ENCODE peak calls at places on chromosomes 13 and 19, in eight cellular contexts. S, O, D, B, L, R, I and Z are unnamed samples.

GRCh38 chr19:14542721-14543328 is 13.4 kb downstream of the TECR start:
- DNase-seq in S (no peak), I (no peak), B (no peak), R (no peak), O (no peak), L (no peak), D (no peak), Z (no peak)

GRCh38 chr13:41409611-41410010 is 47.7 kb upstream of the RGCC start:
- DNase-seq in I (no peak), S (no peak), L (no peak), R (no peak), B (no peak), D (no peak), O (no peak), Z (no peak)

GRCh38 chr13:113458218-113459065 is 5.2 kb upstream of the ADPRHL1 start:
- DNase-seq in B (no peak), I (peak; percentile 83), R (no peak), D (no peak), O (no peak), L (no peak), S (no peak), Z (no peak)

GRCh38 chr13:106178816-106179215 is 356.6 kb downstream of the EFNB2 start:
- DNase-seq in D (no peak), I (no peak), S (no peak), L (no peak), B (no peak), O (no peak), R (no peak), Z (no peak)

GRCh38 chr19:48608798-48609263 is 2.3 kb downstream of the SPACA4 start:
- DNase-seq in I (peak; percentile 66), D (peak; percentile 62), R (no peak), O (no peak), L (no peak), S (peak; percentile 76), B (no peak), Z (peak; percentile 68)

GRCh38 chr13:52786747-52787146 is 47.1 kb upstream of the CNMD start:
- DNase-seq in D (no peak), S (no peak), R (no peak), B (no peak), O (no peak), L (no peak), I (no peak), Z (no peak)

GRCh38 chr19:14410054-14410774 is 8.9 kb downstream of the DDX39A start:
- DNase-seq in R (no peak), D (peak; percentile 44), I (no peak), O (no peak), L (no peak), B (no peak), S (no peak), Z (peak; percentile 53)

GRCh38 chr13:27263438-27263837 is 7.2 kb upstream of the RASL11A start:
- DNase-seq in I (no peak), O (no peak), S (no peak), D (no peak), L (no peak), B (no peak), R (no peak), Z (no peak)

GRCh38 chr13:76292726-76293125 is 593.5 kb downstream of the KCTD12 start:
- DNase-seq in S (no peak), B (no peak), O (no peak), D (no peak), I (no peak), L (no peak), R (no peak), Z (no peak)

GRCh38 chr13:78712866-78713265 is 53.9 kb upstream of the OBI1 start:
- DNase-seq in O (no peak), L (no peak), R (no peak), D (no peak), S (no peak), B (no peak), I (no peak), Z (no peak)

GRCh38 chr13:23609414-23610186 is 39.4 kb downstream of the TNFRSF19 start:
- DNase-seq in I (no peak), S (no peak), R (no peak), O (no peak), B (peak; percentile 38), D (no peak), L (peak; percentile 35), Z (no peak)

GRCh38 chr13:113929628-113930615 is 44.0 kb downstream of the C13orf46 start:
- DNase-seq in B (no peak), I (no peak), D (no peak), R (peak; percentile 2), L (peak; percentile 6), O (no peak), S (no peak), Z (no peak)

GRCh38 chr19:18416778-18417249 is 2.4 kb upstream of the SSBP4 start:
- DNase-seq in D (no peak), B (peak; percentile 87), I (peak; percentile 89), O (peak; percentile 77), L (peak; percentile 89), S (no peak), R (peak; percentile 82), Z (peak; percentile 85)

GRCh38 chr19:34967551-34967950 is 3.5 kb upstream of the ZNF792 start:
- DNase-seq in B (no peak), O (no peak), D (no peak), R (no peak), L (no peak), S (no peak), I (no peak), Z (no peak)

GRCh38 chr13:46982856-46983582 is 86.2 kb upstream of the HTR2A start:
- DNase-seq in O (no peak), I (no peak), S (no peak), L (no peak), B (no peak), R (no peak), D (no peak), Z (no peak)

GRCh38 chr13:60335531-60335930 is 61.5 kb upstream of the TDRD3 start:
- DNase-seq in D (no peak), I (no peak), R (no peak), O (no peak), S (no peak), L (no peak), B (no peak), Z (no peak)

GRCh38 chr19:19747357-19748220 is 14.7 kb upstream of the ZNF14 start:
- DNase-seq in L (no peak), D (no peak), S (no peak), R (no peak), I (no peak), B (no peak), O (no peak), Z (no peak)

GRCh38 chr19:4577020-4577782 is 17.7 kb upstream of the SEMA6B start:
- DNase-seq in O (no peak), R (no peak), I (no peak), S (no peak), B (no peak), D (no peak), L (no peak), Z (no peak)
- H3K4me3 ChIP-seq in O (no peak overlapping the region), R (no peak overlapping the region), I (no peak overlapping the region), S (no peak overlapping the region), B (no peak overlapping the region), D (no peak overlapping the region), L (no peak overlapping the region), Z (no peak overlapping the region)

GRCh38 chr19:40751065-40751923 is at the start of gene SNRPA:
- DNase-seq in L (peak; percentile 96), D (peak; percentile 99), O (peak; percentile 99), B (peak; percentile 96), R (peak; percentile 93), S (peak; percentile 98), I (peak; percentile 98), Z (peak; percentile 99)

GRCh38 chr19:40755248-40755624 is 4.2 kb downstream of the SNRPA start:
- DNase-seq in D (no peak), B (no peak), O (no peak), L (no peak), S (no peak), I (no peak), R (no peak), Z (no peak)

GRCh38 chr19:40756502-40757110 is 5.6 kb downstream of the SNRPA start:
- DNase-seq in D (no peak), I (no peak), B (no peak), O (no peak), R (no peak), S (no peak), L (no peak), Z (no peak)

GRCh38 chr19:40758491-40758890 is 7.5 kb downstream of the SNRPA start:
- DNase-seq in L (no peak), B (no peak), I (no peak), R (no peak), D (no peak), O (no peak), S (no peak), Z (no peak)

GRCh38 chr19:40754611-40755247 is 3.7 kb downstream of the SNRPA start:
- DNase-seq in I (no peak), L (no peak), R (no peak), S (no peak), D (peak; percentile 8), O (no peak), B (no peak), Z (peak; percentile 73)
- H3K36me3 ChIP-seq in I (peaks cover 58% of the 10 kb centered on the region), L (no peaks in the 10 kb centered on the region), R (peaks cover 27% of the 10 kb centered on the region), S (peaks cover 26% of the 10 kb centered on the region), D (peaks cover 30% of the 10 kb centered on the region), O (peaks cover 73% of the 10 kb centered on the region), B (peaks cover 56% of the 10 kb centered on the region), Z (peaks cover 24% of the 10 kb centered on the region)

DNA sequence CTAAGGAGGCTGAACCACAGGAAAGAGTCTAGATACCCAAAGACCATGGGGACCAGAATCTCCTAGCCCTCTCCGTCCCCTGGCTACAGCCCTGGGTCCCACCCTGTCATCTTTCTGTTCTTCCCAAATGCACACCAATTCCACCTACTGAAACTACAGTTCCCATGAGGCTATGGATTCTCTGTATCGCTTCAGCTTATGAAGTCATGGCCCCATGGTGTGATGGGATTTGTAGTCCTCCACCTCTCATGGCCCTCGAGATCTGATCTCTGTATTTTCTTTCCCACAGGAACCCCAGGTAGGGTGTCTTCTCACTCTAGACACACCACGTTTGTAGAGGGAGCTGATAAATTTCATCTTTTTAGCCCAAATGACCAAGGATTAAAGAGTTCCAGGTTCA is 11.8 kb downstream of the PTPRH start:
- DNase-seq in O (no peak), S (no peak), R (no peak), I (peak; percentile 22), D (no peak), B (no peak), L (no peak), Z (no peak)
- H3K4me3 ChIP-seq in O (no peak overlapping the region), S (no peak overlapping the region), R (no peak overlapping the region), I (no peak overlapping the region), D (no peak overlapping the region), B (no peak overlapping the region), L (no peak overlapping the region), Z (no peak overlapping the region)

GRCh38 chr13:36126496-36126895 is 4.7 kb downstream of the DCLK1 start:
- DNase-seq in R (no peak), D (no peak), O (no peak), L (no peak), S (no peak), I (no peak), B (no peak), Z (no peak)
- H3K36me3 ChIP-seq in R (no peaks in the 10 kb centered on the region), D (no peaks in the 10 kb centered on the region), O (peaks cover 18% of the 10 kb centered on the region), L (no peaks in the 10 kb centered on the region), S (no peaks in the 10 kb centered on the region), I (no peaks in the 10 kb centered on the region), B (peaks cover 3% of the 10 kb centered on the region), Z (no peaks in the 10 kb centered on the region)